ENCODE peak calls at places on chromosome 9, in eight cellular contexts. D is body of pancreas, T is HepG2, G is GM12878, B is Peyer's patch, Y is IMR-90, A is A549, V is heart left ventricle. O is an unnamed sample. For H3K9me3, the result is how much of the 10 kb centered on the place peaks cover.

GRCh38 chr9:33737811-33738606 is 57.4 kb upstream of the PRSS3 start:
- DNase-seq in D (peak), T (peak), G (no peak), B (peak), Y (peak), A (peak), V (no peak), O (no peak)

GRCh38 chr9:8978334-8978733 is 1178.8 kb upstream of the DMAC1 start:
- DNase-seq in D (no peak), T (no peak), G (no peak), B (no peak), Y (no peak), A (no peak), V (no peak), O (no peak)

GRCh38 chr9:98287383-98287782 is 31.9 kb upstream of the TBC1D2 start:
- DNase-seq in D (no peak), T (no peak), G (no peak), B (no peak), Y (no peak), A (no peak), V (no peak), O (no peak)

GRCh38 chr9:135978650-135979461 is 17.7 kb upstream of the UBAC1 start:
- DNase-seq in D (no peak), T (no peak), G (no peak), B (no peak), Y (no peak), A (no peak), V (no peak), O (no peak)

GRCh38 chr9:137012694-137013570 is 15.1 kb downstream of the ABCA2 start:
- DNase-seq in D (no peak), T (no peak), G (no peak), B (no peak), Y (no peak), A (no peak), V (no peak), O (no peak)

GRCh38 chr9:120366646-120367019 is 213.3 kb downstream of the CDK5RAP2 start:
- DNase-seq in D (peak), T (peak), G (no peak), B (peak), Y (peak), A (peak), V (no peak), O (peak)

GRCh38 chr9:110578896-110579752 is at the start of gene SVEP1:
- DNase-seq in D (peak), T (no peak), G (no peak), B (no peak), Y (peak), A (peak), V (peak), O (peak)

GRCh38 chr9:111825468-111826145 is 30.9 kb upstream of the SHOC1 start:
- DNase-seq in D (no peak), T (no peak), G (no peak), B (no peak), Y (peak), A (no peak), V (no peak), O (no peak)

GRCh38 chr9:91908746-91909145 is 41.3 kb downstream of the ROR2 start:
- DNase-seq in D (no peak), T (no peak), G (no peak), B (no peak), Y (peak), A (no peak), V (no peak), O (no peak)

GRCh38 chr9:136977223-136978072 is at the start of gene PTGDS:
- DNase-seq in D (no peak), T (no peak), G (no peak), B (no peak), Y (peak), A (no peak), V (peak), O (peak)

GRCh38 chr9:13070612-13071595 is 208.6 kb downstream of the MPDZ start:
- DNase-seq in D (no peak), T (no peak), G (no peak), B (no peak), Y (no peak), A (no peak), V (no peak), O (no peak)

GRCh38 chr9:137705443-137705863 is 86.6 kb downstream of the EHMT1 start:
- DNase-seq in D (no peak), T (no peak), G (peak), B (peak), Y (no peak), A (no peak), V (no peak), O (no peak)

GRCh38 chr9:94855919-94856318 is 129.4 kb downstream of the AOPEP start:
- DNase-seq in D (no peak), T (no peak), G (no peak), B (no peak), Y (no peak), A (no peak), V (no peak), O (no peak)

GRCh38 chr9:69549310-69550202 is 122.6 kb downstream of the APBA1 start:
- DNase-seq in D (no peak), T (peak), G (no peak), B (peak), Y (peak), A (peak), V (no peak), O (no peak)

GRCh38 chr9:91131433-91131839 is 230.3 kb downstream of the AUH start:
- DNase-seq in D (no peak), T (no peak), G (no peak), B (peak), Y (peak), A (peak), V (no peak), O (peak)

GRCh38 chr9:98429613-98430012 is 174.2 kb upstream of the TBC1D2 start:
- DNase-seq in D (no peak), T (no peak), G (no peak), B (no peak), Y (peak), A (no peak), V (no peak), O (no peak)

GRCh38 chr9:4020038-4020746 is 279.7 kb downstream of the GLIS3 start:
- DNase-seq in D (no peak), T (no peak), G (no peak), B (no peak), Y (peak), A (no peak), V (no peak), O (no peak)

GRCh38 chr9:33164138-33164809 is 2.9 kb downstream of the B4GALT1 start:
- DNase-seq in D (no peak), T (no peak), G (no peak), B (peak), Y (no peak), A (no peak), V (no peak), O (no peak)

GRCh38 chr9:89179920-89180667 is 1.5 kb upstream of the SHC3 start:
- DNase-seq in D (peak), T (peak), G (no peak), B (peak), Y (peak), A (peak), V (peak), O (peak)

GRCh38 chr9:73685786-73686185 is 534.1 kb downstream of the ANXA1 start:
- DNase-seq in D (no peak), T (no peak), G (no peak), B (no peak), Y (no peak), A (no peak), V (no peak), O (no peak)

GRCh38 chr9:90921104-90921503 is 119.5 kb downstream of the SYK start:
- DNase-seq in D (peak), T (no peak), G (no peak), B (no peak), Y (no peak), A (no peak), V (peak), O (no peak)

GRCh38 chr9:133973791-133974630 is 18.1 kb downstream of the VAV2 start:
- DNase-seq in D (peak), T (peak), G (no peak), B (peak), Y (no peak), A (no peak), V (no peak), O (no peak)
- TF ChIP-seq POLR2A in D (no peak), T (no peak), G (no peak), B (peak), Y (no peak), A (no peak), V (no peak), O (no peak)

DNA sequence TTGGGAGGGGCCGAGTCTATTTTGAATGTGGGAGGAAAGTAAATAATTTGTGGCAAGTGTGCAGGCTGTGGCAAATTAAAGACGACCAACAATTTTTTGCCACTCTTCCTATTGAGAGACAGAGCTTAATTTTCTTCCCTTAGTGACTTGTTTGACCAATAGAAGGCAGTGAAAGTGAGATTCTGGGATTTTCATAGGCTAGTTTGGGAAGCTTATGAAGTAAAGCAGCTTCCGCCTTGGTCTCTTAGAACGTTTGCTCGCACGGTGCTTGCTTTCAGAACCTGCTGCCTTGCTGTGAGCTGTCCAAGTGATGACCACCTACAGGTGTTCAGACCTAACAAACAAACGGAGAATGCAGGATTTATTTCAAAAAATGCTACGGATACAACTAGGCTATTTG is 6.7 kb upstream of the OR1N2 start:
- DNase-seq in D (no peak), T (no peak), G (no peak), B (no peak), Y (no peak), A (no peak), V (no peak), O (no peak)
- H3K9me3 ChIP-seq in D (under half), T (under half), G (under half), B (under half), Y (under half), A (under half), V (under half), O (under half)

GRCh38 chr9:127612993-127613954 is 1.2 kb downstream of the STXBP1 start:
- DNase-seq in D (peak), T (no peak), G (no peak), B (peak), Y (peak), A (peak), V (peak), O (peak)

GRCh38 chr9:127614961-127615360 is 2.9 kb downstream of the STXBP1 start:
- DNase-seq in D (no peak), T (no peak), G (no peak), B (no peak), Y (no peak), A (no peak), V (no peak), O (no peak)

GRCh38 chr9:127608104-127608966 is 3.7 kb upstream of the STXBP1 start:
- DNase-seq in D (peak), T (peak), G (no peak), B (peak), Y (peak), A (peak), V (peak), O (peak)

DNA sequence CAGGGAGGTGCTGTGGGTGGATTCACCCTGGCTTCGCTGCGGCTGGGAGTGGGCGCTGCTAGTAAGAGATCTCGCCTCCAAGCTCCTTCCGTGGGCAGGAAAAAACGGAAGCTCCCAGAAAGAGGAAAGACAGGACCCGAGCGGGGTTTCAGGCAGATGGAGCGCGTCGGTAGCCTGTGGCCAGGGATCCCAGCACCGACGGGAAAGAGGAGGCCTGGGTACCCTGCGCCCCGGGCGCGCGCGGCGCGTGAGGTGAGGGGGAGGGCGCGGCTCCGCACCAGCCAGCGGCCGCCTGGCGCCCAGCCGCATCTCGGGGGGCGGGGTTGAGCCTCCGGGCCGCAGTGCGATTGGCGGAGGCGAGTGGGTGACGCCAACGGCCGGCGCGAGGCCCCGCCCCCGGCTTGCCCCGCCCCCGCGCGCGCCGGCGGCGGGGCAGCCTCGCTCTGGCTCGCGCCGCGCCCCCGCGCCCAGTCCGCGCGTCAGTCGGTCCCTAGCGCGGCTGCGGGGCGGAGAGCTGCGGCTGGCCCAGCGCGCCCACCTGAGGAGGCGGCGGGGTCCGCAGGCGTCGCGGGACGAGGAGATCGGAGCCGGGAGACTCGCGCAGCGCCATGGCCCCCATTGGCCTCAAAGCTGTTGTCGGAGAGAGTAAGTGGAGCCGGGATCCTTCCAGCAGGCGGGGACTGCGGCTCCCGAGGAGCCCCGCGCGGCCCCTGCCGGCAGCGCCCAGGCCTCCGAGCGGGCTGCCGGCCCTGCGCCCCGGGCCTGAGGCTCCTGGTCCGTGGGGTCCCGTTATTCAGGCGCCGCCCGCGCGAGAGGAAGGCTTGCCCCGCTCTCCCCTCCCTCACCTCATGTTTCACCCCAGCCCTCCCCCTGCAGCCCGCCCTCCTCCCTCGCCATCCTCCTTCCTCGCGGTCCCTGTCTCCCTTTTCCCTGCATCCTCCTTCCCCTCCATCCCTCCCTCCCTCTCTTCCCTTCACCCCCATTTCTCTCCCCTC is at the start of gene STXBP1:
- DNase-seq in D (peak), T (peak), G (no peak), B (peak), Y (peak), A (peak), V (peak), O (peak)
- TF ChIP-seq POLR2A in D (peak), T (peak), G (peak), B (peak), Y (peak), A (peak), V (no peak), O (peak)

DNA sequence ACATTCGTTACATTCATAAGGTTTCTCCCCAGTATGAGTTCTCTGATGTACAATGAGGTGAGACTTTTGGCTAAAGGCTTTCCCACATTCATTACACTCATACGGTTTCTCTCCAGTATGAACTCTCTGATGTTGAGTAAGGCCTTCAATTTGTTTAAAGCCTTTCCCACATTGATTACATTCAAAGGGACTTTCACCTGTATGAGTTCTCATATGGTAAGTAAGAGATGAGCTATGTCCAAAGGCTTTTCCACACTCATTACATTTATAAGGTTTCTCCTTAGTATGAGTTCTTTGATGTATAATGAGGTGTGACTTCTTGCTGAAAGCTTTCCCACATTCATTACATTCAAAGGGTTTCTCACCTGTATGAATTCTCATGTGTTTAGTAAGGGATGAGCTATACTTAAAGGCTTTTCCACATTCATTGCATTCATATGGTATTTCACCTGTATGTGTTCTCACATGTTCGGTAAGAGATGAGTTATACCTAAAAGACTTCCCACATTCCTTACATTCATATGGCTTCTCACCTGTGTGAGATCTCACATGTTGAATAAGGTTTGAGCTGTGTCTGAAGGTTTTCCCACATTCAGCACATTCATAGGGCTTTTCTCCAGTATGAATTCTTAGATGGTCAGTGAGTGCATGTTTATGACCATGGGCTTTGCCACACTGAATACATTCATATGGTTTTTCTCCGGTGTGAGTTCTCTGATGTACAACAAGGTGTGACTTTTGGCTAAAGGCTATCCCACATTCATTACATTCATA is 13.5 kb downstream of the ZFP37 start:
- DNase-seq in D (no peak), T (no peak), G (no peak), B (no peak), Y (no peak), A (no peak), V (no peak), O (no peak)
- H3K9me3 ChIP-seq in D (half or more), T (half or more), G (under half), B (under half), Y (half or more), A (half or more), V (half or more), O (under half)

GRCh38 chr9:14690986-14691730 is 2.1 kb downstream of the ZDHHC21 start:
- DNase-seq in D (no peak), T (no peak), G (no peak), B (no peak), Y (no peak), A (no peak), V (no peak), O (no peak)

GRCh38 chr9:14692536-14692917 is 705 bp downstream of the ZDHHC21 start:
- DNase-seq in D (no peak), T (peak), G (no peak), B (no peak), Y (no peak), A (peak), V (no peak), O (no peak)

GRCh38 chr9:14692918-14693861 is at the start of gene ZDHHC21:
- DNase-seq in D (peak), T (peak), G (no peak), B (peak), Y (peak), A (peak), V (peak), O (peak)
- TF ChIP-seq POLR2A in D (peak), T (peak), G (peak), B (peak), Y (no peak), A (peak), V (no peak), O (no peak)

DNA sequence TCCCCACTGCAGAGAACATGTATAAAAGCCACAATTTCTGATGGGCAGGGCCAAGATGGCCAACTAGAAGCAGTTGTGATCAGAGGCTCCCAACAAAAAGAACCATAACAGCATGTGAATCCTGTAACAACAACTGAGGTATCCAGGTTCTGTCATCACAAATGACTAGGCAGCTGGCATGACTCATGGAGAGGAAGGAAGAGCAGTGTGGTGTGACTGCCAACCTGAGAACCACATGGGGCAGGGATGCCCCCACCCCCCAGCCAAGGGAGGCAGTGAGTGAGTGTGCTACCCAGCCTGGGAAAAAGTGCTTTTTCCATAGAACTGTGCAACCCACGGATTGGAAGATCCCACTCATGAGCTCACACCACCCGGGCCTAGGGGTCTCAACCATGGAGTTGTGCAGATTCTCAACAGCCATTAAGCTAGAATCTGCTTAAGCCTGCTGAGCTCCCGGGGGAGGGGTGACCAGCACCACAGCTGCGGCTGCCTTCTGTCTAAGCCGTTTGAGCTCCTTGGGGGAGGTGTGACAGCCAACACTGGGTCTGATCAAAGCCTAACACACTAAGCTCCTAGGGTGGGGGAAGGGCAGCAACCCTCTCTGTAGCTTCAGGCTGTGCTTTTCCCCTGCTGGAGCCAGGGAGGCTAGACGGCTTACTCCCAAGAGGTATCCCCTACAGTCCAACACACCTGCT is 80.1 kb upstream of the DMAC1 start:
- DNase-seq in D (no peak), T (no peak), G (no peak), B (no peak), Y (no peak), A (no peak), V (no peak), O (no peak)
- H3K9me3 ChIP-seq in D (under half), T (half or more), G (under half), B (under half), Y (under half), A (under half), V (under half), O (under half)

GRCh38 chr9:125747765-125748510 is 765 bp downstream of the PBX3 start:
- DNase-seq in D (peak), T (no peak), G (no peak), B (peak), Y (no peak), A (peak), V (peak), O (peak)
- TF ChIP-seq POLR2A in D (no peak), T (no peak), G (peak), B (no peak), Y (no peak), A (no peak), V (no peak), O (no peak)

DNA sequence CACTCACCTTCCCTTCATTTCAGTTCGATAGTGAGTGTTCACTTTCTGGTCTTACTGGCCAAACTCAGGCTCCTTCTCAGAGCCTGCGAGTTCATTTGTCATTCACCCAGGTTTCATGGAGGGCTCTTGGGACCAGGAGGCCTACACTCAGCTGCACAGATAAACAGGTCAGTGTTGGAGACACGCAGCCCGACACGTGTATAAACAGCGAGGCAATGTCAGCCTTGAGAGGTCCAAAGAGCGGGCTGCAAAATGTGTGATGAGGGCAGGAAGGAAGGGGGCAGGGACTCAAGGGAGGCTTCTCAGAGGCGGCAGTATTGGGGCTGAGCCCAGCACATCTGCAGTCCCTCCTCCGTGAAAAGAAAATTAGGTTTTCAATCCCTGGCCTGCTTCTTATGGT is 82.6 kb upstream of the ZNF618 start:
- DNase-seq in D (no peak), T (peak), G (no peak), B (no peak), Y (no peak), A (no peak), V (no peak), O (no peak)
- H3K9me3 ChIP-seq in D (under half), T (under half), G (under half), B (under half), Y (under half), A (under half), V (under half), O (under half)

O was measured in ovary.